ENCODE peak calls at places on chromosomes 1 and 21, in nine cellular contexts. Y is fibroblast of the aortic adventitia; E is KBM-7; O is G401; X is GDM1; P is heart right ventricle; I is endothelial cell; Z is EH; K is activated naive CD8-positive, alpha-beta T cell treated with anti-CD3 and anti-CD28 coated beads, Interleukin-2, amount 50 U/mL, for 16 hours. N is an unnamed sample.

GRCh38 chr1:54376085-54377039 is 29.8 kb downstream of the SSBP3 start:
- DNase-seq in Y (no peak), E (no peak), O (no peak), X (no peak), P (no peak), I (no peak), Z (no peak), K (no peak), N (no peak)

GRCh38 chr1:208033236-208033635 is 122.3 kb upstream of the CD34 start:
- DNase-seq in Y (no peak), E (no peak), O (no peak), X (no peak), P (no peak), I (no peak), Z (no peak), K (no peak), N (no peak)

GRCh38 chr1:213389061-213389581 is 338.1 kb downstream of the RPS6KC1 start:
- DNase-seq in Y (no peak), E (no peak), O (peak; percentile 92), X (no peak), P (peak; percentile 23), I (no peak), Z (no peak), K (no peak), N (no peak)

GRCh38 chr1:5938068-5938740 is 54.0 kb downstream of the NPHP4 start:
- DNase-seq in Y (no peak), E (no peak), O (no peak), X (no peak), P (no peak), I (no peak), Z (peak; percentile 86), K (no peak), N (no peak)

GRCh38 chr1:26541816-26542711 is 12.5 kb downstream of the RPS6KA1 start:
- DNase-seq in Y (peak; percentile 71), E (peak; percentile 100), O (no peak), X (peak; percentile 100), P (peak; percentile 67), I (peak; percentile 76), Z (peak; percentile 41), K (peak; percentile 27), N (peak; percentile 57)

GRCh38 chr1:221392453-221392852 is 349.4 kb downstream of the DUSP10 start:
- DNase-seq in Y (peak; percentile 98), E (no peak), O (no peak), X (no peak), P (no peak), I (no peak), Z (peak; percentile 82), K (no peak), N (no peak)

GRCh38 chr1:62784509-62785365 is 805 bp downstream of the ATG4C start:
- DNase-seq in Y (peak; percentile 40), E (peak; percentile 72), O (peak; percentile 62), X (no peak), P (no peak), I (no peak), Z (no peak), K (no peak), N (no peak)

GRCh38 chr1:14476170-14476955 is 122.1 kb upstream of the KAZN start:
- DNase-seq in Y (no peak), E (no peak), O (no peak), X (no peak), P (no peak), I (no peak), Z (peak; percentile 6), K (no peak), N (no peak)

GRCh38 chr1:184283999-184284398 is 102.8 kb upstream of the C1orf21 start:
- DNase-seq in Y (peak; percentile 62), E (no peak), O (peak; percentile 67), X (no peak), P (no peak), I (no peak), Z (peak; percentile 96), K (no peak), N (no peak)

GRCh38 chr1:9198538-9199361 is 35.8 kb upstream of the H6PD start:
- DNase-seq in Y (no peak), E (no peak), O (no peak), X (no peak), P (peak; percentile 48), I (peak; percentile 63), Z (peak; percentile 37), K (no peak), N (no peak)

GRCh38 chr1:243956448-243956847 is 94.6 kb upstream of the ZBTB18 start:
- DNase-seq in Y (no peak), E (no peak), O (no peak), X (no peak), P (no peak), I (no peak), Z (peak; percentile 67), K (no peak), N (no peak)

GRCh38 chr1:157505481-157506272 is 46.6 kb downstream of the FCRL5 start:
- DNase-seq in Y (peak; percentile 60), E (peak; percentile 56), O (peak; percentile 28), X (peak; percentile 58), P (no peak), I (peak; percentile 52), Z (peak; percentile 67), K (no peak), N (peak; percentile 33)

GRCh38 chr21:39908265-39908923 is 41.2 kb downstream of the PCP4 start:
- DNase-seq in Y (no peak), E (no peak), O (no peak), X (no peak), P (no peak), I (no peak), Z (no peak), K (no peak), N (no peak)

GRCh38 chr1:31407029-31407626 is 5.9 kb upstream of the SERINC2 start:
- DNase-seq in Y (no peak), E (no peak), O (no peak), X (no peak), P (no peak), I (peak; percentile 44), Z (no peak), K (no peak), N (no peak)

GRCh38 chr1:159798893-159799292 is 3.3 kb upstream of the FCRL6 start:
- DNase-seq in Y (peak; percentile 89), E (peak; percentile 73), O (peak; percentile 83), X (peak; percentile 41), P (peak; percentile 31), I (peak; percentile 60), Z (peak; percentile 89), K (no peak), N (peak; percentile 48)

GRCh38 chr1:188941986-188942385 is 1535.7 kb downstream of the BRINP3 start:
- DNase-seq in Y (no peak), E (no peak), O (no peak), X (no peak), P (no peak), I (no peak), Z (no peak), K (no peak), N (no peak)

GRCh38 chr1:228337031-228337564 is 69.5 kb downstream of the TRIM11 start:
- DNase-seq in Y (no peak), E (no peak), O (no peak), X (no peak), P (peak; percentile 3), I (no peak), Z (no peak), K (no peak), N (no peak)

N was measured in keratinocyte.